ENCODE peak calls at places on chromosomes 6 and 20, in four cellular contexts. One of them, this sample, is unnamed.

GRCh38 chr6:14635933-14636599 is 518.5 kb downstream of the CD83 start:
- DNase-seq in BE2C: no peak
- DNase-seq in A172: no peak
- DNase-seq in mucosa of descending colon: no peak
- DNase-seq in this sample: no peak

GRCh38 chr6:84912472-84913143 is 148.2 kb upstream of the TBX18 start:
- DNase-seq in BE2C: no peak
- DNase-seq in A172: no peak
- DNase-seq in mucosa of descending colon: no peak
- DNase-seq in this sample: no peak

GRCh38 chr6:163207984-163208383 is 206.5 kb upstream of the QKI start:
- DNase-seq in BE2C: no peak
- DNase-seq in A172: no peak
- DNase-seq in mucosa of descending colon: no peak
- DNase-seq in this sample: no peak

GRCh38 chr20:32028647-32029372 is 18.6 kb downstream of the CCM2L start:
- DNase-seq in BE2C: peak
- DNase-seq in A172: no peak
- DNase-seq in mucosa of descending colon: no peak
- DNase-seq in this sample: peak

GRCh38 chr20:13302647-13303425 is 81.8 kb downstream of the ISM1 start:
- DNase-seq in BE2C: peak
- DNase-seq in A172: peak
- DNase-seq in mucosa of descending colon: peak
- DNase-seq in this sample: peak

GRCh38 chr6:4426916-4427315 is 291.5 kb upstream of the ECI2 start:
- DNase-seq in BE2C: no peak
- DNase-seq in A172: no peak
- DNase-seq in mucosa of descending colon: no peak
- DNase-seq in this sample: no peak

GRCh38 chr20:21020656-21021004 is 85.5 kb downstream of the LINC00237 start:
- DNase-seq in BE2C: no peak
- DNase-seq in A172: no peak
- DNase-seq in mucosa of descending colon: no peak
- DNase-seq in this sample: no peak

GRCh38 chr6:97189767-97190166 is 93.2 kb downstream of the MMS22L start:
- DNase-seq in BE2C: no peak
- DNase-seq in A172: peak
- DNase-seq in mucosa of descending colon: no peak
- DNase-seq in this sample: no peak

GRCh38 chr6:47161176-47161687 is 119.1 kb upstream of the ADGRF1 start:
- DNase-seq in BE2C: no peak
- DNase-seq in A172: peak
- DNase-seq in mucosa of descending colon: no peak
- DNase-seq in this sample: no peak

GRCh38 chr20:48538856-48539255 is 288.9 kb downstream of the PREX1 start:
- DNase-seq in BE2C: no peak
- DNase-seq in A172: peak
- DNase-seq in mucosa of descending colon: no peak
- DNase-seq in this sample: no peak

GRCh38 chr20:25320035-25320800 is 70.4 kb downstream of the ABHD12 start:
- DNase-seq in BE2C: no peak
- DNase-seq in A172: no peak
- DNase-seq in mucosa of descending colon: peak
- DNase-seq in this sample: no peak

GRCh38 chr6:107066697-107067659 is 39.0 kb downstream of the MTRES1 start:
- DNase-seq in BE2C: no peak
- DNase-seq in A172: peak
- DNase-seq in mucosa of descending colon: no peak
- DNase-seq in this sample: no peak

GRCh38 chr6:10278786-10279185 is 136.1 kb downstream of the TFAP2A start:
- DNase-seq in BE2C: no peak
- DNase-seq in A172: no peak
- DNase-seq in mucosa of descending colon: no peak
- DNase-seq in this sample: no peak

GRCh38 chr20:36827541-36828279 is 48.2 kb upstream of the TLDC2 start:
- DNase-seq in BE2C: no peak
- DNase-seq in A172: no peak
- DNase-seq in mucosa of descending colon: no peak
- DNase-seq in this sample: no peak

GRCh38 chr20:62352402-62353288 is 14.5 kb downstream of the LAMA5 start:
- DNase-seq in BE2C: peak
- DNase-seq in A172: peak
- DNase-seq in mucosa of descending colon: no peak
- DNase-seq in this sample: no peak

GRCh38 chr20:37989601-37990001 is 43.7 kb downstream of the TTI1 start:
- DNase-seq in BE2C: no peak
- DNase-seq in A172: no peak
- DNase-seq in mucosa of descending colon: peak
- DNase-seq in this sample: no peak

GRCh38 chr20:6036213-6036612 is 17.6 kb downstream of the LRRN4 start:
- DNase-seq in BE2C: no peak
- DNase-seq in A172: no peak
- DNase-seq in mucosa of descending colon: no peak
- DNase-seq in this sample: no peak

GRCh38 chr6:159595173-159595572 is 97.9 kb downstream of the SOD2 start:
- DNase-seq in BE2C: no peak
- DNase-seq in A172: peak
- DNase-seq in mucosa of descending colon: no peak
- DNase-seq in this sample: no peak

GRCh38 chr6:34425132-34425497 is 754 bp downstream of the RPS10 start:
- DNase-seq in BE2C: no peak
- DNase-seq in A172: no peak
- DNase-seq in mucosa of descending colon: no peak
- DNase-seq in this sample: no peak

GRCh38 chr6:45801471-45802289 is 214.0 kb downstream of the CLIC5 start:
- DNase-seq in BE2C: no peak
- DNase-seq in A172: no peak
- DNase-seq in mucosa of descending colon: no peak
- DNase-seq in this sample: no peak

This sample was measured in progenitor cell of endocrine pancreas.